ENCODE peak calls at places on chromosomes 11 and 22, in seven cellular contexts. D, O, G, W, A, K and T are unnamed samples.

GRCh38 chr22:42111798-42112197 is 18.8 kb downstream of the CYP2D6 start:
- DNase-seq in A (no peak), O (no peak), G (no peak), D (no peak), K (no peak), W (no peak), T (no peak)

GRCh38 chr11:117842131-117842941 is 17.8 kb upstream of the FXYD2 start:
- DNase-seq in K (no peak), A (no peak), G (no peak), O (peak), D (no peak), W (no peak), T (no peak)

GRCh38 chr11:132910016-132910760 is 622.1 kb downstream of the OPCML start:
- DNase-seq in W (no peak), D (no peak), G (no peak), A (no peak), O (no peak), K (peak), T (no peak)

GRCh38 chr11:124602193-124602592 is 9.0 kb upstream of the PANX3 start:
- DNase-seq in O (no peak), D (no peak), K (no peak), A (no peak), G (peak), W (no peak), T (no peak)

GRCh38 chr11:19903620-19904069 is 191.0 kb downstream of the NAV2 start:
- DNase-seq in A (peak), O (peak), G (peak), D (peak), W (peak), K (peak), T (no peak)

GRCh38 chr11:131025020-131025419 is 108.7 kb upstream of the SNX19 start:
- DNase-seq in A (no peak), W (peak), D (peak), G (peak), O (no peak), K (peak), T (no peak)

GRCh38 chr11:17720796-17721171 is 1.4 kb downstream of the MYOD1 start:
- DNase-seq in W (no peak), D (no peak), G (no peak), K (no peak), A (no peak), O (no peak), T (no peak)

GRCh38 chr11:78381867-78382266 is 35.8 kb downstream of the GAB2 start:
- DNase-seq in O (no peak), W (no peak), K (no peak), G (no peak), D (no peak), A (no peak), T (no peak)

GRCh38 chr22:30038219-30038618 is 42.0 kb upstream of the HORMAD2 start:
- DNase-seq in A (no peak), O (peak), K (no peak), G (peak), W (no peak), D (no peak), T (no peak)

GRCh38 chr11:17331669-17332068 is 19.9 kb upstream of the NCR3LG1 start:
- DNase-seq in G (no peak), O (no peak), D (no peak), K (no peak), A (no peak), W (no peak), T (no peak)

GRCh38 chr11:78940500-78941225 is 366.0 kb upstream of the NARS2 start:
- DNase-seq in G (no peak), A (peak), K (no peak), W (no peak), O (no peak), D (no peak), T (no peak)

GRCh38 chr11:65781152-65781961 is 581 bp upstream of the AP5B1 start:
- DNase-seq in O (no peak), K (no peak), D (peak), A (no peak), W (no peak), G (no peak), T (no peak)

GRCh38 chr22:50184004-50184461 is 1.7 kb upstream of the TRABD start:
- DNase-seq in D (no peak), G (peak), W (peak), K (peak), A (no peak), O (peak), T (no peak)

GRCh38 chr22:40512426-40513136 is 123.9 kb downstream of the MRTFA start:
- DNase-seq in O (peak), D (no peak), W (no peak), A (no peak), G (peak), K (no peak), T (no peak)

GRCh38 chr11:66324626-66325025 is 7.8 kb upstream of the CD248 start:
- DNase-seq in K (no peak), D (no peak), O (no peak), G (peak), W (no peak), A (no peak), T (no peak)

GRCh38 chr22:36373258-36373579 is 14.5 kb downstream of the MYH9 start:
- DNase-seq in G (no peak), K (no peak), W (no peak), O (peak), D (no peak), A (peak), T (no peak)

GRCh38 chr11:77345621-77346020 is 44.1 kb upstream of the GDPD4 start:
- DNase-seq in W (no peak), G (peak), K (no peak), O (no peak), D (no peak), A (no peak), T (no peak)

GRCh38 chr11:67266424-67267187 is at the start of gene GRK2:
- DNase-seq in K (no peak), G (no peak), A (peak), D (peak), O (no peak), W (peak), T (no peak)

GRCh38 chr11:45264839-45265515 is 21.2 kb downstream of the SYT13 start:
- DNase-seq in G (peak), A (peak), O (no peak), D (no peak), W (peak), K (no peak), T (no peak)

GRCh38 chr11:118241191-118242098 is 10.7 kb downstream of the MPZL3 start:
- DNase-seq in G (no peak), O (peak), K (no peak), A (peak), W (peak), D (peak), T (no peak)

GRCh38 chr11:71425851-71426250 is 22.3 kb downstream of the DHCR7 start:
- DNase-seq in G (no peak), D (no peak), K (no peak), W (no peak), A (no peak), O (peak), T (no peak)

GRCh38 chr11:79363861-79364378 is 76.9 kb downstream of the TENM4 start:
- DNase-seq in G (no peak), A (no peak), O (no peak), K (no peak), W (no peak), D (no peak), T (no peak)

GRCh38 chr11:1546536-1547466 is 25.3 kb downstream of the DUSP8 start:
- DNase-seq in A (no peak), O (no peak), W (peak), D (peak), G (no peak), K (peak), T (no peak)

GRCh38 chr11:121456816-121457431 is 4.2 kb upstream of the SORL1-AS1 start:
- DNase-seq in A (no peak), D (no peak), K (peak), G (no peak), W (no peak), O (no peak), T (no peak)